ENCODE peak calls at places on chromosomes 12 and 14, in five cellular contexts. C, L, P, R and K are unnamed samples.
A peak's percentile ranks its signal among the peaks of the same experiment; 100 is the strongest.

GRCh38 chr12:6825398-6826124 is 2.6 kb upstream of the P3H3 start:
- DNase-seq in P (peak; percentile 87), L (peak; percentile 85), R (peak; percentile 87), C (peak; percentile 60), K (peak; percentile 92)

GRCh38 chr14:101064121-101064661 is 160.7 kb upstream of the RTL1 start:
- DNase-seq in P (no peak), R (no peak), L (no peak), C (no peak), K (no peak)

GRCh38 chr12:100826323-100826722 is 31.7 kb downstream of the ANO4 start:
- DNase-seq in L (peak; percentile 77), R (peak; percentile 34), P (peak; percentile 15), C (peak; percentile 37), K (peak; percentile 70)

GRCh38 chr14:89089330-89089729 is 264.9 kb downstream of the TTC8 start:
- DNase-seq in R (no peak), P (no peak), L (no peak), C (no peak), K (no peak)

GRCh38 chr14:33567003-33567735 is 383.7 kb downstream of the EGLN3 start:
- DNase-seq in L (no peak), P (no peak), R (no peak), C (peak; percentile 50), K (no peak)

GRCh38 chr14:75884198-75884611 is 97.6 kb downstream of the TGFB3 start:
- DNase-seq in C (peak; percentile 91), L (peak; percentile 86), P (no peak), R (no peak), K (no peak)

GRCh38 chr14:56136571-56137498 is 18.6 kb downstream of the PELI2 start:
- DNase-seq in R (no peak), P (no peak), L (no peak), C (no peak), K (no peak)

GRCh38 chr12:108066583-108067234 is 62.4 kb upstream of the WSCD2 start:
- DNase-seq in L (peak; percentile 11), P (no peak), C (no peak), R (peak; percentile 29), K (no peak)

GRCh38 chr14:58912287-58912686 is 274.5 kb downstream of the DACT1 start:
- DNase-seq in C (no peak), R (no peak), P (no peak), L (no peak), K (no peak)

GRCh38 chr12:26126340-26127284 is 1.8 kb upstream of the BHLHE41 start:
- DNase-seq in C (peak; percentile 77), L (peak; percentile 94), P (peak; percentile 89), R (peak; percentile 80), K (peak; percentile 82)

GRCh38 chr12:46459111-46459510 is 86.5 kb upstream of the SLC38A2 start:
- DNase-seq in P (no peak), C (peak; percentile 89), L (peak; percentile 76), R (no peak), K (no peak)

GRCh38 chr12:31460024-31460423 is 130.9 kb downstream of the DENND5B start:
- DNase-seq in L (no peak), P (no peak), C (no peak), R (no peak), K (no peak)

GRCh38 chr12:6570264-6570887 is 2.3 kb upstream of the NOP2 start:
- DNase-seq in L (peak; percentile 57), P (no peak), C (no peak), R (peak; percentile 72), K (peak; percentile 69)

GRCh38 chr14:72796935-72797334 is 97.0 kb downstream of the DPF3 start:
- DNase-seq in P (no peak), L (no peak), R (no peak), C (no peak), K (no peak)

GRCh38 chr14:85471744-85472143 is 58.2 kb upstream of the FLRT2 start:
- DNase-seq in C (peak; percentile 98), R (peak; percentile 95), L (peak; percentile 84), P (no peak), K (peak; percentile 63)

GRCh38 chr12:34405286-34406227 is 383.3 kb downstream of the ALG10 start:
- DNase-seq in P (peak; percentile 8), R (no peak), C (no peak), L (no peak), K (peak; percentile 0)

GRCh38 chr14:50001146-50001998 is 108.5 kb downstream of the ARF6 start:
- DNase-seq in P (no peak), L (peak; percentile 99), C (peak; percentile 97), R (peak; percentile 61), K (peak; percentile 60)

GRCh38 chr14:34099630-34100029 is 148.8 kb upstream of the EGLN3 start:
- DNase-seq in C (no peak), L (no peak), P (no peak), R (no peak), K (peak; percentile 55)

GRCh38 chr14:76918176-76918750 is 92.1 kb downstream of the LRRC74A start:
- DNase-seq in L (peak; percentile 93), P (peak; percentile 57), R (no peak), C (peak; percentile 95), K (no peak)

GRCh38 chr12:120110550-120111501 is 5.7 kb downstream of the RAB35 start:
- DNase-seq in P (peak; percentile 71), R (no peak), L (no peak), C (no peak), K (no peak)

GRCh38 chr14:65933400-65934068 is 521.0 kb downstream of the FUT8 start:
- DNase-seq in C (no peak), L (no peak), R (no peak), P (peak; percentile 20), K (no peak)

GRCh38 chr12:120007272-120007671 is 18.2 kb downstream of the BICDL1 start:
- DNase-seq in L (no peak), P (no peak), R (no peak), C (no peak), K (no peak)

GRCh38 chr14:88829685-88830302 is 5.3 kb downstream of the TTC8 start:
- DNase-seq in R (no peak), P (no peak), C (no peak), L (no peak), K (no peak)

GRCh38 chr12:47942327-47943230 is 20.8 kb upstream of the TMEM106C start:
- DNase-seq in C (no peak), R (no peak), P (no peak), L (peak; percentile 27), K (no peak)

GRCh38 chr12:113136128-113136989 is 798 bp upstream of the RASAL1 start:
- DNase-seq in R (peak; percentile 55), L (no peak), P (no peak), C (no peak), K (no peak)

GRCh38 chr12:70648831-70649230 is 11.6 kb upstream of the PTPRB start:
- DNase-seq in P (no peak), L (peak; percentile 86), R (no peak), C (peak; percentile 90), K (no peak)

GRCh38 chr12:47378907-47379306 is 299.1 kb upstream of the AMIGO2 start:
- DNase-seq in C (no peak), R (peak; percentile 31), L (peak; percentile 26), P (no peak), K (no peak)

GRCh38 chr12:121530600-121531355 is 50.0 kb downstream of the KDM2B start:
- DNase-seq in P (peak; percentile 78), L (peak; percentile 81), R (peak; percentile 77), C (peak; percentile 63), K (no peak)

GRCh38 chr12:2792670-2793500 is 1.9 kb upstream of the FKBP4 start:
- DNase-seq in C (no peak), L (no peak), R (no peak), P (no peak), K (no peak)

GRCh38 chr12:115794659-115795081 is 482.8 kb downstream of the MED13L start:
- DNase-seq in P (no peak), C (no peak), L (no peak), R (peak; percentile 52), K (no peak)

GRCh38 chr14:77660754-77661153 is 44.3 kb upstream of the SPTLC2 start:
- DNase-seq in R (no peak), C (peak; percentile 44), P (no peak), L (no peak), K (no peak)

GRCh38 chr12:19988457-19988856 is 379.9 kb upstream of the PDE3A start:
- DNase-seq in L (peak; percentile 42), R (peak; percentile 33), P (no peak), C (peak; percentile 44), K (no peak)
- H3K27ac ChIP-seq in L (no peak overlapping the region), R (peak overlapping the region; percentile 41), P (no peak overlapping the region), C (no peak overlapping the region), K (no peak overlapping the region)

DNA sequence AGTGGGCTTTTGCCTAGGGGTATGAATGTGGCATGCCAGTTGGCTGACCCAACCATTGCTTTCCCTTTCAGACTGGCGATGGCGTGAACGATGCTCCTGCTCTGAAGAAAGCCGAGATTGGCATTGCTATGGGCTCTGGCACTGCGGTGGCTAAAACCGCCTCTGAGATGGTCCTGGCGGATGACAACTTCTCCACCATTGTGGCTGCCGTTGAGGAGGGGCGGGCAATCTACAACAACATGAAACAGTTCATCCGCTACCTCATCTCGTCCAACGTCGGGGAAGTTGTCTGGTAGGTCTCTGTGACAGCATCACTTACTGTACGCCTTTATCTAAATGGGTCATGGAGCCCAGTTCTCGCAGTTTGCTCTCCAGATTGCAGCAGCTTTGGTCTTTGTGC is 61.1 kb downstream of the ATP2A2 start:
- DNase-seq in R (no peak), L (no peak), C (no peak), P (no peak), K (no peak)
- H3K27ac ChIP-seq in R (no peak overlapping the region), L (no peak overlapping the region), C (no peak overlapping the region), P (no peak overlapping the region), K (no peak overlapping the region)

GRCh38 chr12:132238487-132239248 is 90.7 kb downstream of the GALNT9 start:
- DNase-seq in C (no peak), L (peak; percentile 23), R (peak; percentile 47), P (no peak), K (no peak)

GRCh38 chr12:132237772-132238486 is 91.5 kb downstream of the GALNT9 start:
- DNase-seq in L (no peak), C (no peak), R (no peak), P (no peak), K (no peak)

GRCh38 chr12:132236129-132236929 is 92.1 kb downstream of the NOC4L start:
- DNase-seq in C (no peak), P (no peak), R (no peak), L (no peak), K (no peak)

GRCh38 chr12:132235116-132235820 is 91.0 kb downstream of the NOC4L start:
- DNase-seq in R (no peak), P (no peak), C (no peak), L (no peak), K (no peak)

GRCh38 chr12:132236930-132237771 is 92.2 kb downstream of the GALNT9 start:
- DNase-seq in C (no peak), P (no peak), R (no peak), L (no peak), K (peak; percentile 42)
- H3K27ac ChIP-seq in C (no peak overlapping the region), P (no peak overlapping the region), R (no peak overlapping the region), L (no peak overlapping the region), K (no peak overlapping the region)

GRCh38 chr12:132719954-132720324 is 9.3 kb downstream of the PGAM5 start:
- DNase-seq in C (no peak), P (no peak), L (no peak), R (no peak), K (no peak)

GRCh38 chr12:132719141-132719953 is 8.7 kb downstream of the PGAM5 start:
- DNase-seq in P (no peak), L (no peak), R (no peak), C (no peak), K (no peak)

GRCh38 chr12:132717011-132717410 is 6.4 kb downstream of the PGAM5 start:
- DNase-seq in C (no peak), R (no peak), L (no peak), P (no peak), K (no peak)

GRCh38 chr12:132717531-132718387 is 7.1 kb downstream of the PGAM5 start:
- DNase-seq in R (peak; percentile 43), L (peak; percentile 32), P (no peak), C (no peak), K (no peak)

GRCh38 chr12:132718644-132719043 is 8.0 kb downstream of the PGAM5 start:
- DNase-seq in R (no peak), L (no peak), P (no peak), C (no peak), K (no peak)
- H3K27ac ChIP-seq in R (no peak overlapping the region), L (no peak overlapping the region), P (no peak overlapping the region), C (no peak overlapping the region), K (no peak overlapping the region)